ENCODE peak calls at places on chromosomes 6 and 20, in eight cellular contexts. Z is heart right ventricle; C is stomach; H is neural progenitor cell; F is SJSA1; I is upper lobe of right lung; W is CD4-positive, alpha-beta memory T cell; J is MM.1S. A is an unnamed sample.

GRCh38 chr20:59087829-59088433 is 45.3 kb upstream of the PRELID3B start:
- DNase-seq in Z (peak; percentile 81), C (peak; percentile 89), H (peak; percentile 86), F (peak; percentile 68), I (peak; percentile 89), W (peak; percentile 79), J (peak; percentile 58), A (peak; percentile 75)

GRCh38 chr20:6045566-6045965 is 8.3 kb downstream of the LRRN4 start:
- DNase-seq in Z (no peak), C (no peak), H (no peak), F (no peak), I (no peak), W (no peak), J (no peak), A (no peak)

GRCh38 chr6:151004415-151005024 is 139.0 kb downstream of the MTHFD1L start:
- DNase-seq in Z (no peak), C (no peak), H (no peak), F (no peak), I (no peak), W (no peak), J (no peak), A (no peak)

GRCh38 chr6:44224154-44224977 is 971 bp downstream of the SLC29A1 start:
- DNase-seq in Z (no peak), C (no peak), H (no peak), F (no peak), I (no peak), W (no peak), J (no peak), A (no peak)

GRCh38 chr6:79666633-79667032 is 35.5 kb downstream of the SH3BGRL2 start:
- DNase-seq in Z (no peak), C (no peak), H (no peak), F (no peak), I (no peak), W (no peak), J (no peak), A (no peak)

GRCh38 chr20:50932016-50932338 is 740 bp upstream of the ADNP start:
- DNase-seq in Z (no peak), C (no peak), H (no peak), F (no peak), I (no peak), W (no peak), J (no peak), A (no peak)

GRCh38 chr6:162854734-162855191 is 127.0 kb downstream of the PACRG start:
- DNase-seq in Z (no peak), C (no peak), H (peak; percentile 23), F (no peak), I (no peak), W (no peak), J (no peak), A (no peak)

GRCh38 chr20:20505554-20505953 is 137.7 kb downstream of the INSM1 start:
- DNase-seq in Z (no peak), C (no peak), H (no peak), F (no peak), I (no peak), W (no peak), J (peak; percentile 30), A (no peak)

GRCh38 chr6:168132531-168133184 is 53.6 kb upstream of the FRMD1 start:
- DNase-seq in Z (peak; percentile 64), C (peak; percentile 58), H (peak; percentile 88), F (peak; percentile 57), I (no peak), W (no peak), J (no peak), A (no peak)

GRCh38 chr6:33297406-33297955 is 1.3 kb downstream of the RGL2 start:
- DNase-seq in Z (no peak), C (peak; percentile 81), H (peak; percentile 78), F (no peak), I (peak; percentile 88), W (no peak), J (no peak), A (no peak)

GRCh38 chr20:24912397-24913075 is 36.5 kb upstream of the CST7 start:
- DNase-seq in Z (no peak), C (no peak), H (no peak), F (peak; percentile 23), I (no peak), W (no peak), J (no peak), A (no peak)

GRCh38 chr6:97322811-97323210 is 39.8 kb upstream of the MMS22L start:
- DNase-seq in Z (no peak), C (no peak), H (no peak), F (no peak), I (no peak), W (no peak), J (no peak), A (no peak)

GRCh38 chr20:36541227-36542018 is at the start of gene MYL9:
- DNase-seq in Z (peak; percentile 94), C (peak; percentile 85), H (peak; percentile 86), F (peak; percentile 92), I (peak; percentile 95), W (no peak), J (no peak), A (peak; percentile 9)

GRCh38 chr20:55255016-55255415 is 750.3 kb downstream of the CBLN4 start:
- DNase-seq in Z (no peak), C (no peak), H (no peak), F (no peak), I (no peak), W (no peak), J (no peak), A (no peak)
- H3K27ac ChIP-seq in Z (no peak overlapping the region), C (no peak overlapping the region), H (no peak overlapping the region), F (no peak overlapping the region), I (no peak overlapping the region), W (no peak overlapping the region), J (no peak overlapping the region), A (no peak overlapping the region)

DNA sequence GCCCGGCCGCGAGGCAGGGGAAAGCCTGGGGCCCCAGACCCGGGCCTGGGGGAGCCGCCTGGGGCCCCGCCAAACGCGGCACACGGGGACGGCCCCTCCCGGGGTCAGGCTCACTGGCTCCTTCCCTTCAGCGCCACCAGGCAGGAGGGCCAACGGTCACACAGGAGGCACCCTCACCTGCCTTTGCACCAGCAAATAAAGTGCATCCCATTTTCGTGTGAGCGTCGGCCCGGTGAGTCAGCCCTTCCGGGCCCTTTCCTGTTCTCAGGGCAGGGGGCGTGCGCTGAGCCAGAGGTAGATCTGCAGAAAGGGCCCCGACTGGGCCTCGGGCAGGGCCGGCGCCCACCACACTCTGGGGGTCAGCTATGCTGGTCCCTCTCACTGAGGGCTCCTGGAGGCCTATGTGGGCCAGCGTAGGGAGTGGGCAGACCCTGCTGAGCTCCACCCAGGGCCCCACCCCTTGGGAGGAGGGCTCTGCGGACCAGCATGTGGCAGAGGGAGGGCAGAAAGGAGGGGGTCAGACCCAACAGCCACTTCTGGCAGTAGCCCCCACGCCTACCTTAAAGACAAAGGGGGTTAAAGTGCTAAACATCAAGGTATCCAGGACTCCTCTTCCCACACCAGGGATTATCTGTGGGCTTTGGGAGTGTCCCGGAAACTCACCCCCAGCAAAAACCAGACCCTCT is 931 bp upstream of the UCKL1 start:
- DNase-seq in Z (peak; percentile 69), C (peak; percentile 71), H (peak; percentile 72), F (no peak), I (no peak), W (peak; percentile 51), J (peak; percentile 76), A (peak; percentile 79)
- H3K4me1 ChIP-seq in Z (peaks cover 52% of the 10 kb centered on the region), C (peaks cover 36% of the 10 kb centered on the region), H (peaks cover 24% of the 10 kb centered on the region), F (peaks cover 24% of the 10 kb centered on the region), I (peaks cover 45% of the 10 kb centered on the region), W (peaks cover 43% of the 10 kb centered on the region), J (peaks cover 27% of the 10 kb centered on the region), A (peaks cover 37% of the 10 kb centered on the region)

GRCh38 chr6:24441599-24441904 is 38.8 kb downstream of the MRS2 start:
- DNase-seq in Z (no peak), C (no peak), H (no peak), F (no peak), I (no peak), W (no peak), J (no peak), A (no peak)

GRCh38 chr6:24445704-24446103 is 43.0 kb downstream of the MRS2 start:
- DNase-seq in Z (no peak), C (no peak), H (no peak), F (no peak), I (no peak), W (no peak), J (no peak), A (no peak)

GRCh38 chr6:24446670-24447069 is 42.7 kb downstream of the GPLD1 start:
- DNase-seq in Z (no peak), C (no peak), H (no peak), F (no peak), I (no peak), W (no peak), J (no peak), A (no peak)

GRCh38 chr6:24440897-24441598 is 38.3 kb downstream of the MRS2 start:
- DNase-seq in Z (no peak), C (no peak), H (no peak), F (no peak), I (no peak), W (no peak), J (no peak), A (no peak)

DNA sequence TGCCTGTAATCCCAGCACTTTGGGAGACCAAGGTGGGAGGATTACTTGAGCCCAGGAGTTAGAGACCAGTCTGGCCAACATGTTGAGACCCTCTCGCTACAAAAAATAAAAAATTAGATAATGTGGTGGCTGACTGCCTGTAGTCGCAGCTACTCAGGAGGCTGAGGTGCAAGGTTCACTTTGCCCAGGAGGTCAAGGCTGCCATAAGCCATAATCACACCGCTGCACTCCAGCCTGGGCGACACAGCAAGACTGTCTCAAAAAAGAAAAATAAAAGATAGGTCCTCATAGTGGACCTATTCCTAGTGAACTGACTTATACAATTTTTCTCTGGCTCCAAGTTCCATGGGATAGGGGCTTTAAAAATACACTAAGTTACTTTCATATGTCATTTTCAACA is 41.9 kb downstream of the MRS2 start:
- DNase-seq in Z (no peak), C (no peak), H (no peak), F (no peak), I (no peak), W (no peak), J (no peak), A (no peak)
- H3K36me3 ChIP-seq in Z (no peaks in the 10 kb centered on the region), C (no peaks in the 10 kb centered on the region), H (no peaks in the 10 kb centered on the region), F (no peaks in the 10 kb centered on the region), I (no peaks in the 10 kb centered on the region), W (no peaks in the 10 kb centered on the region), J (no peaks in the 10 kb centered on the region), A (no peaks in the 10 kb centered on the region)

GRCh38 chr6:31578461-31579118 is 3.2 kb downstream of the TNF start:
- DNase-seq in Z (no peak), C (no peak), H (no peak), F (no peak), I (no peak), W (no peak), J (no peak), A (no peak)

GRCh38 chr6:31578058-31578457 is 2.7 kb downstream of the TNF start:
- DNase-seq in Z (no peak), C (no peak), H (no peak), F (no peak), I (no peak), W (no peak), J (no peak), A (no peak)

GRCh38 chr6:31575952-31576684 is 753 bp downstream of the TNF start:
- DNase-seq in Z (no peak), C (no peak), H (no peak), F (no peak), I (no peak), W (no peak), J (no peak), A (no peak)

GRCh38 chr6:31575335-31575901 is at the start of gene TNF:
- DNase-seq in Z (no peak), C (peak; percentile 32), H (no peak), F (no peak), I (peak; percentile 69), W (peak; percentile 74), J (no peak), A (peak; percentile 50)

GRCh38 chr6:31576897-31577341 is 1.6 kb downstream of the TNF start:
- DNase-seq in Z (no peak), C (peak; percentile 40), H (no peak), F (no peak), I (no peak), W (no peak), J (no peak), A (peak; percentile 84)
- H3K27ac ChIP-seq in Z (no peak overlapping the region), C (peak overlapping the region; percentile 5), H (no peak overlapping the region), F (no peak overlapping the region), I (no peak overlapping the region), W (peak overlapping the region; percentile 83), J (no peak overlapping the region), A (peak overlapping the region; percentile 95)

A was measured in CD4-positive, CD25-positive, alpha-beta regulatory T cell.